ENCODE peak calls at places on chromosomes 4 and X, in five cellular contexts. One of them, this sample, is unnamed.

GRCh38 chr4:92953462-92953861 is 649.7 kb downstream of the GRID2 start:
- DNase-seq in NB4: no peak
- DNase-seq in brain microvascular endothelial cell: no peak
- DNase-seq in GM06990: no peak
- DNase-seq in colonic mucosa: no peak
- DNase-seq in this sample: no peak

GRCh38 chr4:15836362-15836761 is 58.2 kb downstream of the CD38 start:
- DNase-seq in colonic mucosa: no peak
- DNase-seq in NB4: no peak
- DNase-seq in GM06990: no peak
- DNase-seq in brain microvascular endothelial cell: no peak
- DNase-seq in this sample: no peak

GRCh38 chrX:46125139-46125538 is 420.1 kb downstream of the ZNF674 start:
- DNase-seq in GM06990: no peak
- DNase-seq in brain microvascular endothelial cell: no peak
- DNase-seq in colonic mucosa: no peak
- DNase-seq in NB4: peak
- DNase-seq in this sample: no peak

GRCh38 chrX:6292599-6292998 is 63.9 kb upstream of the NLGN4X start:
- DNase-seq in NB4: no peak
- DNase-seq in colonic mucosa: no peak
- DNase-seq in brain microvascular endothelial cell: no peak
- DNase-seq in GM06990: no peak
- DNase-seq in this sample: no peak

GRCh38 chrX:17606211-17606610 is 131.1 kb upstream of the SCML1 start:
- DNase-seq in colonic mucosa: no peak
- DNase-seq in GM06990: no peak
- DNase-seq in brain microvascular endothelial cell: no peak
- DNase-seq in NB4: no peak
- DNase-seq in this sample: no peak

GRCh38 chr4:157674699-157675098 is 454.2 kb downstream of the GRIA2 start:
- DNase-seq in NB4: no peak
- DNase-seq in GM06990: no peak
- DNase-seq in brain microvascular endothelial cell: no peak
- DNase-seq in colonic mucosa: no peak
- DNase-seq in this sample: no peak

GRCh38 chr4:186554485-186554884 is 882 bp downstream of the MTNR1A start:
- DNase-seq in NB4: no peak
- DNase-seq in brain microvascular endothelial cell: peak
- DNase-seq in colonic mucosa: peak
- DNase-seq in GM06990: no peak
- DNase-seq in this sample: no peak

GRCh38 chrX:143854006-143854405 is 29.9 kb upstream of the UBE2NL start:
- DNase-seq in NB4: peak
- DNase-seq in brain microvascular endothelial cell: peak
- DNase-seq in GM06990: no peak
- DNase-seq in colonic mucosa: no peak
- DNase-seq in this sample: no peak

GRCh38 chrX:14529288-14529989 is at the start of gene GLRA2:
- DNase-seq in NB4: peak
- DNase-seq in GM06990: no peak
- DNase-seq in brain microvascular endothelial cell: peak
- DNase-seq in colonic mucosa: peak
- DNase-seq in this sample: no peak

GRCh38 chr4:123569541-123569940 is 172.9 kb downstream of the SPRY1 start:
- DNase-seq in brain microvascular endothelial cell: no peak
- DNase-seq in colonic mucosa: no peak
- DNase-seq in GM06990: no peak
- DNase-seq in NB4: no peak
- DNase-seq in this sample: no peak

GRCh38 chrX:9765737-9766098 is at the start of gene GPR143:
- DNase-seq in colonic mucosa: no peak
- DNase-seq in brain microvascular endothelial cell: no peak
- DNase-seq in GM06990: no peak
- DNase-seq in NB4: no peak
- DNase-seq in this sample: no peak

GRCh38 chr4:163930086-163930485 is 435.6 kb downstream of the TMA16 start:
- DNase-seq in GM06990: no peak
- DNase-seq in colonic mucosa: no peak
- DNase-seq in NB4: no peak
- DNase-seq in brain microvascular endothelial cell: no peak
- DNase-seq in this sample: no peak

GRCh38 chr4:163356104-163356503 is 12.4 kb downstream of the NPY5R start:
- DNase-seq in colonic mucosa: no peak
- DNase-seq in NB4: no peak
- DNase-seq in brain microvascular endothelial cell: no peak
- DNase-seq in GM06990: no peak
- DNase-seq in this sample: no peak

GRCh38 chr4:4801013-4801412 is 58.5 kb upstream of the MSX1 start:
- DNase-seq in NB4: no peak
- DNase-seq in colonic mucosa: no peak
- DNase-seq in GM06990: no peak
- DNase-seq in brain microvascular endothelial cell: peak
- DNase-seq in this sample: no peak

GRCh38 chr4:169263791-169264392 is 6.9 kb downstream of the SH3RF1 start:
- DNase-seq in brain microvascular endothelial cell: no peak
- DNase-seq in GM06990: no peak
- DNase-seq in NB4: no peak
- DNase-seq in colonic mucosa: peak
- DNase-seq in this sample: no peak

GRCh38 chrX:153819398-153820083 is 10.8 kb downstream of the PDZD4 start:
- DNase-seq in GM06990: no peak
- DNase-seq in NB4: no peak
- DNase-seq in colonic mucosa: no peak
- DNase-seq in brain microvascular endothelial cell: no peak
- DNase-seq in this sample: no peak

GRCh38 chrX:150772150-150772970 is 79.2 kb downstream of the MTMR1 start:
- DNase-seq in NB4: peak
- DNase-seq in GM06990: peak
- DNase-seq in colonic mucosa: peak
- DNase-seq in brain microvascular endothelial cell: peak
- DNase-seq in this sample: peak

DNA sequence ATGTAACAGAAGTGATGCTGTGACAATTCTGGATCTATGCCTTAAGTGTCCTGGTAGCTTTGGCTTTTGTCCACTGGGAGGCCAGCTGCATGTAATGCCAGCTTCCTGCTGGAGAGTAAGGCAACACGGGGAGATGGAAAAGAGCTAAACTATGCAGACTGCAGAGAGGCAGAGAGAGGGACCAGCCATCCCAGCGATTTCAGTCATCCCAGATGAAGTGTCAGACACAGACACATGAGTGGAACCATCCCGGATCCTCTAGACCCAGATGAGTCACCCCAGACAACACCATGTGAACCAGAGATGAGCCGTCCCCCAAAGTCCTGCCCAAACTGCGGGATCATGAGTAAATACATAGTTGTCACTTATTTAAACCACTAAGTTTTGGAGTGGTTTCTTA is 14.6 kb downstream of the SRPX start:
- DNase-seq in brain microvascular endothelial cell: peak
- DNase-seq in NB4: no peak
- DNase-seq in GM06990: no peak
- DNase-seq in colonic mucosa: no peak
- DNase-seq in this sample: no peak
- TF ChIP-seq CTCF in brain microvascular endothelial cell: peak
- TF ChIP-seq CTCF in NB4: no peak
- TF ChIP-seq CTCF in GM06990: no peak
- TF ChIP-seq CTCF in colonic mucosa: no peak
- TF ChIP-seq CTCF in this sample: no peak

DNA sequence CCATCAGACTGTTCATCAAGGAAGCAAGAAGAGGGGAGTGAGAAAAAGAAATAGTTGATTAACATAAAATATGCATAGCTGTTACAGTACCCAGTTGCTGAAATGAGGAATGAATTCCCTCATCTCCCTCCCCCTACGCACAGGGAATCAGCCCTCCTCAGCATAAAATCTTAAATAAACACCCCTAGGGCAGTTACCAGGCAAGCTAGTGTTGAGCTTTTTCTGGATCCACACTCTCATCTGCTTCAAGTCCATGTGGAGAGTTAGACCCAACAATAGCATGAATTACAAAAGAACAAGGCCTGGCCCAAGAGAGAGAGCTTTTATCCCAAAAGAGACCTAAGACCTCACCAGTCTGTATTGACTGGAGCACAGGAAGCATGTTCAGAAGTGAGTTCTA is 19.0 kb upstream of the SYTL4 start:
- DNase-seq in brain microvascular endothelial cell: no peak
- DNase-seq in NB4: no peak
- DNase-seq in colonic mucosa: no peak
- DNase-seq in GM06990: no peak
- DNase-seq in this sample: no peak
- H3K4me3 ChIP-seq in brain microvascular endothelial cell: no peak
- H3K4me3 ChIP-seq in NB4: no peak
- H3K4me3 ChIP-seq in colonic mucosa: no peak
- H3K4me3 ChIP-seq in GM06990: no peak
- H3K4me3 ChIP-seq in this sample: no peak

GRCh38 chrX:107775734-107776511 is at the start of gene TSC22D3:
- DNase-seq in NB4: peak
- DNase-seq in brain microvascular endothelial cell: peak
- DNase-seq in colonic mucosa: peak
- DNase-seq in GM06990: peak
- DNase-seq in this sample: no peak
- TF ChIP-seq CTCF in NB4: no peak
- TF ChIP-seq CTCF in brain microvascular endothelial cell: peak
- TF ChIP-seq CTCF in colonic mucosa: no peak
- TF ChIP-seq CTCF in GM06990: no peak
- TF ChIP-seq CTCF in this sample: no peak

GRCh38 chr4:188032170-188032569 is 36.6 kb downstream of the ZFP42 start:
- DNase-seq in colonic mucosa: no peak
- DNase-seq in NB4: no peak
- DNase-seq in brain microvascular endothelial cell: no peak
- DNase-seq in GM06990: no peak
- DNase-seq in this sample: no peak
- H3K4me3 ChIP-seq in colonic mucosa: no peak
- H3K4me3 ChIP-seq in NB4: no peak
- H3K4me3 ChIP-seq in brain microvascular endothelial cell: no peak
- H3K4me3 ChIP-seq in GM06990: no peak
- H3K4me3 ChIP-seq in this sample: no peak

GRCh38 chr4:134777626-134778025 is 576.0 kb upstream of the PABPC4L start:
- DNase-seq in brain microvascular endothelial cell: no peak
- DNase-seq in colonic mucosa: no peak
- DNase-seq in NB4: no peak
- DNase-seq in GM06990: no peak
- DNase-seq in this sample: no peak
- TF ChIP-seq CTCF in brain microvascular endothelial cell: no peak
- TF ChIP-seq CTCF in colonic mucosa: no peak
- TF ChIP-seq CTCF in NB4: no peak
- TF ChIP-seq CTCF in GM06990: no peak
- TF ChIP-seq CTCF in this sample: no peak

GRCh38 chr4:118762146-118762545 is 73.8 kb downstream of the SEC24D start:
- DNase-seq in GM06990: no peak
- DNase-seq in brain microvascular endothelial cell: no peak
- DNase-seq in colonic mucosa: no peak
- DNase-seq in NB4: no peak
- DNase-seq in this sample: no peak
- H3K4me3 ChIP-seq in GM06990: no peak
- H3K4me3 ChIP-seq in brain microvascular endothelial cell: no peak
- H3K4me3 ChIP-seq in colonic mucosa: no peak
- H3K4me3 ChIP-seq in NB4: no peak
- H3K4me3 ChIP-seq in this sample: no peak

This sample was measured in GM12864.